ENCODE peak calls at places on chromosomes 1 and 21, in five cellular contexts. One of them, this sample, is unnamed. For H3K4me1, the result is how much of the 10 kb centered on the place peaks cover.

GRCh38 chr1:208174736-208175507 is 69.3 kb downstream of the PLXNA2 start:
- DNase-seq in endothelial cell of umbilical vein: peak
- DNase-seq in psoas muscle: no peak
- DNase-seq in heart right ventricle: no peak
- DNase-seq in IMR-90: peak
- DNase-seq in this sample: no peak

GRCh38 chr1:43776043-43776761 is 68.9 kb downstream of the ST3GAL3 start:
- DNase-seq in psoas muscle: no peak
- DNase-seq in heart right ventricle: no peak
- DNase-seq in endothelial cell of umbilical vein: peak
- DNase-seq in IMR-90: peak
- DNase-seq in this sample: no peak

GRCh38 chr1:161738627-161739287 is 10.8 kb upstream of the DUSP12 start:
- DNase-seq in endothelial cell of umbilical vein: peak
- DNase-seq in psoas muscle: peak
- DNase-seq in heart right ventricle: peak
- DNase-seq in IMR-90: peak
- DNase-seq in this sample: peak

GRCh38 chr1:54810144-54810942 is 9.2 kb upstream of the TTC22 start:
- DNase-seq in IMR-90: peak
- DNase-seq in endothelial cell of umbilical vein: peak
- DNase-seq in heart right ventricle: peak
- DNase-seq in psoas muscle: peak
- DNase-seq in this sample: peak

GRCh38 chr1:107750364-107750959 is 214.5 kb downstream of the VAV3 start:
- DNase-seq in endothelial cell of umbilical vein: peak
- DNase-seq in heart right ventricle: no peak
- DNase-seq in psoas muscle: no peak
- DNase-seq in IMR-90: peak
- DNase-seq in this sample: peak

GRCh38 chr1:209883341-209883971 is 54.6 kb upstream of the SYT14 start:
- DNase-seq in endothelial cell of umbilical vein: peak
- DNase-seq in psoas muscle: no peak
- DNase-seq in heart right ventricle: no peak
- DNase-seq in IMR-90: peak
- DNase-seq in this sample: no peak

GRCh38 chr1:208185801-208186201 is 58.4 kb downstream of the PLXNA2 start:
- DNase-seq in psoas muscle: no peak
- DNase-seq in heart right ventricle: no peak
- DNase-seq in endothelial cell of umbilical vein: no peak
- DNase-seq in IMR-90: peak
- DNase-seq in this sample: no peak

GRCh38 chr1:210321131-210321530 is 7.6 kb upstream of the HHAT start:
- DNase-seq in heart right ventricle: no peak
- DNase-seq in endothelial cell of umbilical vein: no peak
- DNase-seq in psoas muscle: no peak
- DNase-seq in IMR-90: no peak
- DNase-seq in this sample: no peak

GRCh38 chr1:91877574-91878208 is 8.3 kb downstream of the TGFBR3 start:
- DNase-seq in heart right ventricle: no peak
- DNase-seq in psoas muscle: no peak
- DNase-seq in endothelial cell of umbilical vein: no peak
- DNase-seq in IMR-90: peak
- DNase-seq in this sample: no peak

GRCh38 chr1:178606839-178607238 is 93.9 kb downstream of the TEX35 start:
- DNase-seq in IMR-90: no peak
- DNase-seq in psoas muscle: no peak
- DNase-seq in heart right ventricle: no peak
- DNase-seq in endothelial cell of umbilical vein: no peak
- DNase-seq in this sample: no peak

GRCh38 chr1:166410083-166410385 is 243.2 kb upstream of the FAM78B start:
- DNase-seq in endothelial cell of umbilical vein: no peak
- DNase-seq in IMR-90: no peak
- DNase-seq in heart right ventricle: no peak
- DNase-seq in psoas muscle: no peak
- DNase-seq in this sample: no peak

GRCh38 chr21:38821959-38822682 is 16.4 kb downstream of the ETS2 start:
- DNase-seq in endothelial cell of umbilical vein: no peak
- DNase-seq in IMR-90: no peak
- DNase-seq in heart right ventricle: no peak
- DNase-seq in psoas muscle: no peak
- DNase-seq in this sample: no peak

GRCh38 chr1:82062206-82062605 is 261.5 kb downstream of the ADGRL2 start:
- DNase-seq in psoas muscle: no peak
- DNase-seq in heart right ventricle: no peak
- DNase-seq in endothelial cell of umbilical vein: no peak
- DNase-seq in IMR-90: no peak
- DNase-seq in this sample: no peak

GRCh38 chr1:147172168-147173016 is at the start of gene PRKAB2:
- DNase-seq in endothelial cell of umbilical vein: peak
- DNase-seq in IMR-90: peak
- DNase-seq in heart right ventricle: peak
- DNase-seq in psoas muscle: peak
- DNase-seq in this sample: peak

GRCh38 chr1:152753586-152753985 is 4.2 kb upstream of the KPRP start:
- DNase-seq in endothelial cell of umbilical vein: no peak
- DNase-seq in psoas muscle: no peak
- DNase-seq in IMR-90: no peak
- DNase-seq in heart right ventricle: no peak
- DNase-seq in this sample: no peak

GRCh38 chr1:18907021-18907913 is 4.9 kb upstream of the ALDH4A1 start:
- DNase-seq in IMR-90: peak
- DNase-seq in psoas muscle: peak
- DNase-seq in heart right ventricle: peak
- DNase-seq in endothelial cell of umbilical vein: peak
- DNase-seq in this sample: peak

GRCh38 chr1:63317007-63317813 is 5.2 kb upstream of the FOXD3 start:
- DNase-seq in heart right ventricle: peak
- DNase-seq in IMR-90: peak
- DNase-seq in endothelial cell of umbilical vein: peak
- DNase-seq in psoas muscle: peak
- DNase-seq in this sample: peak

GRCh38 chr21:8991968-8992621 is 1529.3 kb upstream of the TPTE start:
- DNase-seq in heart right ventricle: no peak
- DNase-seq in IMR-90: no peak
- DNase-seq in endothelial cell of umbilical vein: no peak
- DNase-seq in psoas muscle: no peak
- DNase-seq in this sample: no peak

GRCh38 chr1:28374297-28374696 is 4.8 kb downstream of the PHACTR4 start:
- DNase-seq in IMR-90: peak
- DNase-seq in endothelial cell of umbilical vein: no peak
- DNase-seq in psoas muscle: no peak
- DNase-seq in heart right ventricle: no peak
- DNase-seq in this sample: no peak

GRCh38 chr1:46480959-46481646 is 8.5 kb upstream of the DMBX1 start:
- DNase-seq in psoas muscle: no peak
- DNase-seq in heart right ventricle: no peak
- DNase-seq in IMR-90: no peak
- DNase-seq in endothelial cell of umbilical vein: no peak
- DNase-seq in this sample: no peak

GRCh38 chr1:185314416-185314815 is 2.6 kb downstream of the IVNS1ABP start:
- DNase-seq in endothelial cell of umbilical vein: peak
- DNase-seq in psoas muscle: no peak
- DNase-seq in heart right ventricle: no peak
- DNase-seq in IMR-90: no peak
- DNase-seq in this sample: no peak

GRCh38 chr21:18772876-18773275 is 369.3 kb upstream of the TMPRSS15 start:
- DNase-seq in heart right ventricle: no peak
- DNase-seq in endothelial cell of umbilical vein: no peak
- DNase-seq in IMR-90: no peak
- DNase-seq in psoas muscle: no peak
- DNase-seq in this sample: no peak

GRCh38 chr21:26965567-26966359 is 1.1 kb downstream of the ADAMTS5 start:
- DNase-seq in psoas muscle: peak
- DNase-seq in endothelial cell of umbilical vein: no peak
- DNase-seq in IMR-90: peak
- DNase-seq in heart right ventricle: peak
- DNase-seq in this sample: peak

GRCh38 chr1:240691521-240692338 is 79.8 kb upstream of the GREM2 start:
- DNase-seq in heart right ventricle: no peak
- DNase-seq in endothelial cell of umbilical vein: no peak
- DNase-seq in psoas muscle: peak
- DNase-seq in IMR-90: peak
- DNase-seq in this sample: peak

GRCh38 chr1:225700164-225700740 is 47.3 kb upstream of the ENAH start:
- DNase-seq in endothelial cell of umbilical vein: peak
- DNase-seq in IMR-90: peak
- DNase-seq in psoas muscle: no peak
- DNase-seq in heart right ventricle: no peak
- DNase-seq in this sample: no peak

GRCh38 chr1:118333601-118334241 is 148.7 kb upstream of the SPAG17 start:
- DNase-seq in endothelial cell of umbilical vein: no peak
- DNase-seq in heart right ventricle: no peak
- DNase-seq in IMR-90: no peak
- DNase-seq in psoas muscle: no peak
- DNase-seq in this sample: no peak

DNA sequence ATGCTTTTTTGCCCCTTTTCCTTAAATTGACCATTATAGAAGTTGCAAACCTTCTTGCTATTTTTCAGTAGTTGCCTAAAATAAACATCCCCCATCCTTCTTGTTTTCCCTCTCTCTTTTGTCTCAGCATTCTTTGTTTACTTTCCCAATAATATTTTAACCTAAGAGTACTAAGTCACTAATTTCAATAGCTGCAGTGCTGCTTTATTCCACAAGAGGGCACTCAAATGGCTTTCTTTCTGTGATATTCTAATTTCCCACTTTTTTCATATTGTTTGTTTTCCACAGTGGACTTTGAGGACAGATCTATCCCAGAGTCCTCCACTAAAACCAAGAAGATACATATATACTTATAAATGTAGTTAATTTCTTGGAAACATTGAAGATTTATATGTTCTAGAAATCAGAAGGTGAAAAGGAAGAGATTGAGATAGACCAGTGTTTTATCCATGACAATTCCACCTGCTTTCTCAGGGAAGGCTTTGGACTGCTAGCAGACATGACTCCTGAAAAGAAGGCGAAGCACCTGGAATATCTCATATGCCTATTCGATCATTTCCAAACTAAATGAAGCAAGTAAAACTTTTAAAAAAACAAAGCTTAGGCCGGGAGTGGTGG is 104.8 kb upstream of the GRIK1 start:
- DNase-seq in heart right ventricle: no peak
- DNase-seq in endothelial cell of umbilical vein: peak
- DNase-seq in IMR-90: peak
- DNase-seq in psoas muscle: no peak
- DNase-seq in this sample: peak
- H3K4me3 ChIP-seq in heart right ventricle: no peak
- H3K4me3 ChIP-seq in endothelial cell of umbilical vein: no peak
- H3K4me3 ChIP-seq in IMR-90: no peak
- H3K4me3 ChIP-seq in psoas muscle: no peak
- H3K4me3 ChIP-seq in this sample: no peak

DNA sequence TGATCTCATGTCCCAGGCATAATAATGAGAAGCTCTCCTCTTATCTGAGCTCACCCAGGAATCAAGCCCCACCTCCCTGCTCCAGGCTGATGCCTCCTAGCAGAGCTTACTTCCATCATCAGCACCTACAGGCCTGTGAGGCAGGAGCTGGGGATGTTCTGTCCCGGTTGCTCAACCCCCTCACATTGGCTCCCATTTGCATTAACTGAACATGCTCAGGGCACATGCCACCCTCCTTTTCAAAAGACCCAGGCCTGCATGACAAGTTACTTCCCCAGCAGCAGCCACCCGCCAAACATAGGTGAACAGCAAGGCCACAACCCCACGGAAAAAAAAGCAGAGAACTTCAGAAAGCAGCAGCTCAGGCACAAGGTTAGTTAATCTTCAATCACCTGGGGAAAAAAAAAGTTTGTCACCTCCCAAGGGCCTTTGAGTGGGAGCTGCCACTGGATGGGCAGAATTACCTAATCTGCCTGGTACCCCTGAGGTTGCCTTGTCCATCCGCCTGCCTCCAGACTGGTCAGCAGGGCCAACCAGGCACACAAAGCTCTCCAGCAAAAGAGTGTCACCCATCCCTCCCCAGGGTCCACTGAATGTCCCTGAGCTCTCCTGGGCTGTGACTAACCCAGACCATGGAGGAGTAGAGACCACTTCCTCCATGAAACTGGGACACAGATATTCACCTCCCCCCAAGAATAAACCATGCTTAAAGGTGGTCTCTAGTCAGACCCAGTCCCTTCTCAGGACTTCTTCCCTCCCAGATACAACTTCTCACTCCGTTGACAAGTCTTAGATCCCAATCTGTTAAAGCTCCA is 4.4 kb downstream of the KCNN3 start:
- DNase-seq in psoas muscle: peak
- DNase-seq in endothelial cell of umbilical vein: no peak
- DNase-seq in heart right ventricle: no peak
- DNase-seq in IMR-90: no peak
- DNase-seq in this sample: no peak
- H3K4me1 ChIP-seq in psoas muscle: half or more
- H3K4me1 ChIP-seq in endothelial cell of umbilical vein: under half
- H3K4me1 ChIP-seq in heart right ventricle: under half
- H3K4me1 ChIP-seq in IMR-90: under half
- H3K4me1 ChIP-seq in this sample: under half

GRCh38 chr1:183559061-183559460 is 31.2 kb downstream of the NCF2 start:
- DNase-seq in IMR-90: no peak
- DNase-seq in psoas muscle: no peak
- DNase-seq in heart right ventricle: no peak
- DNase-seq in endothelial cell of umbilical vein: no peak
- DNase-seq in this sample: no peak

GRCh38 chr1:183550915-183551314 is 39.3 kb downstream of the NCF2 start:
- DNase-seq in IMR-90: no peak
- DNase-seq in heart right ventricle: no peak
- DNase-seq in endothelial cell of umbilical vein: no peak
- DNase-seq in psoas muscle: no peak
- DNase-seq in this sample: no peak

GRCh38 chr1:183554577-183554976 is 35.7 kb downstream of the NCF2 start:
- DNase-seq in psoas muscle: no peak
- DNase-seq in heart right ventricle: no peak
- DNase-seq in endothelial cell of umbilical vein: peak
- DNase-seq in IMR-90: no peak
- DNase-seq in this sample: no peak

GRCh38 chr1:183551924-183552323 is 38.3 kb downstream of the NCF2 start:
- DNase-seq in heart right ventricle: no peak
- DNase-seq in endothelial cell of umbilical vein: no peak
- DNase-seq in IMR-90: no peak
- DNase-seq in psoas muscle: no peak
- DNase-seq in this sample: no peak

DNA sequence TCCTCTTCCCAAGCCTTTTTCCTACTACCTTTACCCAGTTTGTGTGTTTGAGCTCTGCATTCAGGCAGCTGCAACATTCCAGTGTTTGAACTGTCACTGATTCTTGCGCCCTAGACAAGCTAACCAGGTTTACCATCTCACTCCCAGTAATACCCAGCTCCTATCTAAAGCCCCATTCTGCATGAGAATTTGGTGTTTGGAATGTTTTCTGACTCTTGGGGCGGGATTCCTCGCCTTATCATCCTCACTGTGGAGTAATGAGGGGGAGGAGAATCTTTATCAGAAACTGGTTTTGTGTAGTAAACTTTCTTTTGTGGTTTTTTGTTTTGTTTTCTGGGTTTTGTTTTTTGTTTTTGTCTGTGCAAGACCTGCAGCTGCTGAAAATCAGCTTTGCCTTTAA is 36.5 kb downstream of the NCF2 start:
- DNase-seq in heart right ventricle: no peak
- DNase-seq in endothelial cell of umbilical vein: no peak
- DNase-seq in psoas muscle: no peak
- DNase-seq in IMR-90: no peak
- DNase-seq in this sample: no peak
- H3K4me3 ChIP-seq in heart right ventricle: no peak
- H3K4me3 ChIP-seq in endothelial cell of umbilical vein: no peak
- H3K4me3 ChIP-seq in psoas muscle: no peak
- H3K4me3 ChIP-seq in IMR-90: no peak
- H3K4me3 ChIP-seq in this sample: no peak

GRCh38 chr1:167656657-167657056 is 26.6 kb downstream of the RCSD1 start:
- DNase-seq in psoas muscle: no peak
- DNase-seq in IMR-90: no peak
- DNase-seq in heart right ventricle: no peak
- DNase-seq in endothelial cell of umbilical vein: no peak
- DNase-seq in this sample: no peak
- H3K4me1 ChIP-seq in psoas muscle: half or more
- H3K4me1 ChIP-seq in IMR-90: under half
- H3K4me1 ChIP-seq in heart right ventricle: half or more
- H3K4me1 ChIP-seq in endothelial cell of umbilical vein: under half
- H3K4me1 ChIP-seq in this sample: under half

This sample was measured in testis.